ENCODE peak calls at places on chromosomes 1 and 21, in five cellular contexts. M, X, D, Q and Z are unnamed samples.

GRCh38 chr1:28087614-28088167 is 719 bp downstream of the EYA3 start:
- DNase-seq in D (peak), Q (peak), X (peak), M (no peak), Z (peak)

GRCh38 chr21:45640001-45640887 is 3.3 kb upstream of the PCBP3 start:
- DNase-seq in D (no peak), X (no peak), Q (no peak), M (no peak), Z (no peak)

GRCh38 chr1:119326251-119326650 is 42.3 kb upstream of the HAO2 start:
- DNase-seq in M (no peak), X (no peak), D (no peak), Q (no peak), Z (no peak)

GRCh38 chr1:230858918-230859819 is 9.2 kb downstream of the C1orf198 start:
- DNase-seq in D (peak), Q (no peak), X (no peak), M (no peak), Z (no peak)

GRCh38 chr1:160429702-160430535 is 29.6 kb downstream of the VANGL2 start:
- DNase-seq in D (no peak), Q (no peak), M (no peak), X (no peak), Z (no peak)

GRCh38 chr1:206658264-206658980 is 23.1 kb downstream of the DYRK3 start:
- DNase-seq in X (no peak), D (no peak), M (peak), Q (peak), Z (peak)

GRCh38 chr1:26910343-26911160 is 3.2 kb downstream of the NR0B2 start:
- DNase-seq in Q (no peak), X (no peak), M (no peak), D (no peak), Z (no peak)

GRCh38 chr1:198754670-198755069 is 115.8 kb downstream of the PTPRC start:
- DNase-seq in Q (no peak), X (no peak), D (no peak), M (no peak), Z (no peak)

GRCh38 chr1:41963636-41964035 is 44.9 kb upstream of the HIVEP3 start:
- DNase-seq in M (no peak), Q (no peak), X (no peak), D (peak), Z (no peak)

GRCh38 chr1:165695011-165695410 is 3.4 kb downstream of the ALDH9A1 start:
- DNase-seq in D (peak), X (no peak), Q (no peak), M (no peak), Z (no peak)

GRCh38 chr1:25140073-25140797 is 92.1 kb downstream of the SYF2 start:
- DNase-seq in M (no peak), Q (peak), D (no peak), X (peak), Z (no peak)

GRCh38 chr1:156465747-156466365 is 34.7 kb downstream of the MEF2D start:
- DNase-seq in Q (no peak), D (no peak), X (no peak), M (no peak), Z (no peak)
- TF ChIP-seq CTCF in Q (no peak), D (peak), X (peak), M (no peak), Z (no peak)

GRCh38 chr1:199948587-199949280 is 78.8 kb upstream of the NR5A2 start:
- DNase-seq in D (peak), X (peak), Q (no peak), M (no peak), Z (no peak)
- TF ChIP-seq CTCF in D (no peak), X (no peak), Q (no peak), M (no peak), Z (no peak)

GRCh38 chr1:48532976-48533375 is 61.0 kb upstream of the SPATA6 start:
- DNase-seq in D (no peak), Q (no peak), X (no peak), M (no peak), Z (no peak)
- TF ChIP-seq CTCF in D (no peak), Q (no peak), X (no peak), M (no peak), Z (no peak)

DNA sequence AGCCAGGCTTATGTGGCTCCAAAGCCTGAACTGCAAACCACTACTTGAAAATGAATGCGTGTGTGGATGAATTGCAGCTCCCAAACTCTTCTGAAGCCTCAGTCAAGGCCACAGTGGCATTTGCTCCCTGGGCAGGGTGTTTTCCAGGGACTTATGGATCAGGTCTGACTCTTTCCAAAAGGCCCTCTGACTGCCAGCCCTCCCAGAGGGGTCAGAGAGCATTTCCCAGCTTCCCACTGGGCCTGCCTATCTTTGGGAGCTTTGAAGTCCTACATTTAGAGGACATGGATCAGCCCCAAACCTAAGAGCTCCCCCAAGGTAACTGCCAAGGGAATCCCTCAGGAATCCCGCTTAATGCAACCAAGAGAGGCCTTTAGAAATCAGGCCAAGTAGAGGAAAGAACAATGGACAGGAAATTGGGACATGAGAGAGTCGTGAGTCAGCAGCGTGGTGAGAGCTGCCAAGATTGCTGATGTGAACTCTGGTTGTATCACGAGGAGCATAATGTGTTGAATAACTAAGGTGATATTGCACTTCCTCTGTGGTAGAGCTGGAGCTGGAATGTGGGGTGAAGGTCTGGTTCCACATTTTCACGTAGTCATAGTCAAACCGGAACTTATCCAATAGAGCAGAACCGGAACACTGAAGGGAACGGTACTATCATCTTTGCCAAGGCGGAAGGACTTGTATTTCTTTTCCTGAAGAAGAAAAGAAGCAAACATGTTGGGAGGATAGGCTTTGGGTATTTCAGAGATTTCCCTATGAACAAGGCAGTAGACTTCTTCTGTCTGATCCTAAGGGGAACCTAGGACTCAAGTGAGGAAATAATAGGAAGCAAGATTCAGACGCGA is 99.4 kb upstream of the JUN start:
- DNase-seq in M (no peak), X (peak), Q (no peak), D (peak), Z (no peak)
- TF ChIP-seq CTCF in M (no peak), X (no peak), Q (no peak), D (no peak), Z (no peak)

GRCh38 chr1:193339396-193339795 is 153.0 kb upstream of the B3GALT2 start:
- DNase-seq in Q (no peak), X (no peak), D (no peak), M (no peak), Z (no peak)

GRCh38 chr1:193335797-193336428 is 149.5 kb upstream of the B3GALT2 start:
- DNase-seq in D (peak), X (no peak), Q (no peak), M (no peak), Z (no peak)

GRCh38 chr1:193342811-193343210 is 156.4 kb upstream of the B3GALT2 start:
- DNase-seq in Q (no peak), D (no peak), M (no peak), X (no peak), Z (no peak)

GRCh38 chr1:193333166-193333565 is 146.8 kb upstream of the B3GALT2 start:
- DNase-seq in Q (no peak), X (no peak), D (no peak), M (no peak), Z (no peak)

GRCh38 chr1:193338194-193338593 is 151.8 kb upstream of the B3GALT2 start:
- DNase-seq in D (peak), Q (no peak), M (no peak), X (peak), Z (no peak)
- TF ChIP-seq CTCF in D (peak), Q (no peak), M (no peak), X (peak), Z (no peak)